ENCODE peak calls at places on chromosome 11, in eight cellular contexts. One of them, this sample, is unnamed.
A peak's percentile ranks its signal among the peaks of the same experiment; 100 is the strongest.

GRCh38 chr11:67285541-67286498 is 3.3 kb upstream of the ANKRD13D start:
- DNase-seq in fibroblast of lung: no peak
- DNase-seq in ovary: no peak
- DNase-seq in colonic mucosa: no peak
- DNase-seq in SK-N-SH: no peak
- DNase-seq in CD8-positive, alpha-beta T cell: peak; percentile 74
- DNase-seq in ascending aorta: no peak
- DNase-seq in GM23338: no peak
- DNase-seq in this sample: no peak

GRCh38 chr11:74647404-74647803 is 55.0 kb downstream of the POLD3 start:
- DNase-seq in SK-N-SH: no peak
- DNase-seq in ovary: no peak
- DNase-seq in GM23338: no peak
- DNase-seq in colonic mucosa: no peak
- DNase-seq in ascending aorta: no peak
- DNase-seq in fibroblast of lung: peak; percentile 61
- DNase-seq in CD8-positive, alpha-beta T cell: no peak
- DNase-seq in this sample: no peak

GRCh38 chr11:2555891-2556290 is 111.1 kb downstream of the KCNQ1 start:
- DNase-seq in ovary: no peak
- DNase-seq in fibroblast of lung: no peak
- DNase-seq in ascending aorta: peak; percentile 35
- DNase-seq in colonic mucosa: no peak
- DNase-seq in CD8-positive, alpha-beta T cell: no peak
- DNase-seq in GM23338: no peak
- DNase-seq in SK-N-SH: no peak
- DNase-seq in this sample: no peak

GRCh38 chr11:63768232-63769043 is at the start of gene ZFTA:
- DNase-seq in CD8-positive, alpha-beta T cell: peak; percentile 81
- DNase-seq in ovary: peak; percentile 86
- DNase-seq in GM23338: peak; percentile 94
- DNase-seq in colonic mucosa: peak; percentile 71
- DNase-seq in fibroblast of lung: peak; percentile 66
- DNase-seq in ascending aorta: peak; percentile 80
- DNase-seq in SK-N-SH: peak; percentile 98
- DNase-seq in this sample: peak; percentile 75

GRCh38 chr11:1356007-1356435 is 33.7 kb upstream of the BRSK2 start:
- DNase-seq in GM23338: no peak
- DNase-seq in CD8-positive, alpha-beta T cell: no peak
- DNase-seq in SK-N-SH: peak; percentile 14
- DNase-seq in ascending aorta: no peak
- DNase-seq in ovary: no peak
- DNase-seq in colonic mucosa: no peak
- DNase-seq in fibroblast of lung: no peak
- DNase-seq in this sample: no peak

GRCh38 chr11:122197055-122197987 is 81.3 kb upstream of the BLID start:
- DNase-seq in SK-N-SH: no peak
- DNase-seq in colonic mucosa: no peak
- DNase-seq in ascending aorta: peak; percentile 95
- DNase-seq in CD8-positive, alpha-beta T cell: no peak
- DNase-seq in ovary: no peak
- DNase-seq in GM23338: no peak
- DNase-seq in fibroblast of lung: peak; percentile 98
- DNase-seq in this sample: no peak

GRCh38 chr11:65592840-65593517 is 2.6 kb downstream of the KCNK7 start:
- DNase-seq in SK-N-SH: peak; percentile 31
- DNase-seq in ascending aorta: no peak
- DNase-seq in GM23338: no peak
- DNase-seq in CD8-positive, alpha-beta T cell: no peak
- DNase-seq in fibroblast of lung: no peak
- DNase-seq in ovary: no peak
- DNase-seq in colonic mucosa: no peak
- DNase-seq in this sample: no peak

GRCh38 chr11:94449437-94449836 is 44.2 kb downstream of the MRE11 start:
- DNase-seq in ascending aorta: no peak
- DNase-seq in CD8-positive, alpha-beta T cell: no peak
- DNase-seq in SK-N-SH: no peak
- DNase-seq in ovary: no peak
- DNase-seq in colonic mucosa: no peak
- DNase-seq in GM23338: no peak
- DNase-seq in fibroblast of lung: peak; percentile 51
- DNase-seq in this sample: no peak

GRCh38 chr11:78800089-78800690 is 225.5 kb upstream of the NARS2 start:
- DNase-seq in SK-N-SH: no peak
- DNase-seq in CD8-positive, alpha-beta T cell: no peak
- DNase-seq in ovary: no peak
- DNase-seq in fibroblast of lung: no peak
- DNase-seq in colonic mucosa: no peak
- DNase-seq in GM23338: no peak
- DNase-seq in ascending aorta: no peak
- DNase-seq in this sample: no peak

GRCh38 chr11:60942970-60943565 is 8.9 kb downstream of the SLC15A3 start:
- DNase-seq in ovary: no peak
- DNase-seq in CD8-positive, alpha-beta T cell: no peak
- DNase-seq in GM23338: no peak
- DNase-seq in ascending aorta: no peak
- DNase-seq in SK-N-SH: no peak
- DNase-seq in fibroblast of lung: no peak
- DNase-seq in colonic mucosa: peak; percentile 70
- DNase-seq in this sample: no peak

GRCh38 chr11:34564807-34565241 is 51.2 kb upstream of the ELF5 start:
- DNase-seq in colonic mucosa: no peak
- DNase-seq in GM23338: peak; percentile 24
- DNase-seq in SK-N-SH: no peak
- DNase-seq in CD8-positive, alpha-beta T cell: no peak
- DNase-seq in ovary: no peak
- DNase-seq in fibroblast of lung: no peak
- DNase-seq in ascending aorta: no peak
- DNase-seq in this sample: no peak

GRCh38 chr11:6452219-6452618 is 11.4 kb upstream of the HPX start:
- DNase-seq in ascending aorta: no peak
- DNase-seq in CD8-positive, alpha-beta T cell: no peak
- DNase-seq in SK-N-SH: no peak
- DNase-seq in ovary: no peak
- DNase-seq in fibroblast of lung: no peak
- DNase-seq in GM23338: no peak
- DNase-seq in colonic mucosa: no peak
- DNase-seq in this sample: no peak

GRCh38 chr11:102179366-102179765 is 69.1 kb downstream of the YAP1 start:
- DNase-seq in ascending aorta: no peak
- DNase-seq in ovary: no peak
- DNase-seq in fibroblast of lung: no peak
- DNase-seq in GM23338: peak; percentile 49
- DNase-seq in CD8-positive, alpha-beta T cell: no peak
- DNase-seq in colonic mucosa: no peak
- DNase-seq in SK-N-SH: no peak
- DNase-seq in this sample: no peak

GRCh38 chr11:94125408-94126120 is 3.1 kb upstream of the PANX1 start:
- DNase-seq in ascending aorta: no peak
- DNase-seq in SK-N-SH: no peak
- DNase-seq in colonic mucosa: no peak
- DNase-seq in fibroblast of lung: no peak
- DNase-seq in ovary: no peak
- DNase-seq in CD8-positive, alpha-beta T cell: no peak
- DNase-seq in GM23338: no peak
- DNase-seq in this sample: no peak

GRCh38 chr11:116072776-116073175 is 568.6 kb upstream of the CADM1 start:
- DNase-seq in fibroblast of lung: no peak
- DNase-seq in ascending aorta: peak; percentile 50
- DNase-seq in SK-N-SH: peak; percentile 37
- DNase-seq in ovary: no peak
- DNase-seq in GM23338: peak; percentile 73
- DNase-seq in CD8-positive, alpha-beta T cell: no peak
- DNase-seq in colonic mucosa: no peak
- DNase-seq in this sample: no peak
- TF ChIP-seq CTCF in fibroblast of lung: no peak
- TF ChIP-seq CTCF in ascending aorta: no peak
- TF ChIP-seq CTCF in SK-N-SH: peak; percentile 15
- TF ChIP-seq CTCF in ovary: no peak
- TF ChIP-seq CTCF in GM23338: peak; percentile 56
- TF ChIP-seq CTCF in CD8-positive, alpha-beta T cell: no peak
- TF ChIP-seq CTCF in colonic mucosa: no peak
- TF ChIP-seq CTCF in this sample: peak; percentile 6

DNA sequence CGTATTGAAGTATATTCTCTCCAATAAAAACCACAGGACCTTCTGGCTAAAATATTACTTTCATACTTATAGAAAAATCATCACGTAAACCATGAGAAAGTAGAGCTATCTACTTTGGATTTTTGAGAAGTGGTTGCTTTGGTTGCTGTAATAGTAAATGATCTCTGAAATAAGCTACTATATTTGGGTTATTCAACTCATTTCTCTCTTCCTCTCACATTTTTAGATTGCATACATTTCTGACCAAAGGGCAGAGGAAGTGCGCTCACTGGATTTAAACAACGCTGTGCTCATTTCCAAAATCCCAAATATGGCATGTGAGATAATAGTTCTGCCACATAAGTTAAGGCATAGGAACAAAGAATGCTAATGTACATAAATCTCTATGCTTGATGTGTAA is 357.0 kb downstream of the LRRC4C start:
- DNase-seq in SK-N-SH: no peak
- DNase-seq in colonic mucosa: no peak
- DNase-seq in ovary: no peak
- DNase-seq in CD8-positive, alpha-beta T cell: no peak
- DNase-seq in fibroblast of lung: no peak
- DNase-seq in GM23338: no peak
- DNase-seq in ascending aorta: no peak
- DNase-seq in this sample: no peak
- H3K36me3 ChIP-seq in SK-N-SH: no peaks in the 10 kb centered on the region
- H3K36me3 ChIP-seq in colonic mucosa: no peaks in the 10 kb centered on the region
- H3K36me3 ChIP-seq in ovary: no peaks in the 10 kb centered on the region
- H3K36me3 ChIP-seq in CD8-positive, alpha-beta T cell: no peaks in the 10 kb centered on the region
- H3K36me3 ChIP-seq in fibroblast of lung: no peaks in the 10 kb centered on the region
- H3K36me3 ChIP-seq in GM23338: no peaks in the 10 kb centered on the region
- H3K36me3 ChIP-seq in ascending aorta: no peaks in the 10 kb centered on the region
- H3K36me3 ChIP-seq in this sample: no peaks in the 10 kb centered on the region

DNA sequence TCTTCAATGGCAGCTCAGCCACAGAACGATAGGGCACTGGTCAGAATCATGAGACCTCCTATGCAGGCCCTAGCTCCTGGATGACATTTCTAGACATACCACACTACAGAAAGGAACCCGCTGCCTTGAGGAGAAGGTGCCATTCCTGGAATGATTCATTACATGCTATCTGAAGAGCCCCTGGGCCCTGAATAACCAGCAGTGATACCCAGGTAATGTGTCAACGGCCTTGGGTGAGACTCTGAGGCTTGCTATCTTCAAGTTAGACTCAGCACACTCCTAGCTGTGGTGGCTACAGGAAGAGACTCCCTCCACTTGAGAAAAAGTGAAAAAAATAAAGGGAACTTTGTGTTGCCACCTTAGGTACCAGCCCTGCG is 161.2 kb upstream of the GRIA4 start:
- DNase-seq in ovary: no peak
- DNase-seq in fibroblast of lung: no peak
- DNase-seq in GM23338: no peak
- DNase-seq in SK-N-SH: no peak
- DNase-seq in colonic mucosa: no peak
- DNase-seq in ascending aorta: no peak
- DNase-seq in CD8-positive, alpha-beta T cell: no peak
- DNase-seq in this sample: no peak
- TF ChIP-seq CTCF in ovary: no peak
- TF ChIP-seq CTCF in fibroblast of lung: no peak
- TF ChIP-seq CTCF in GM23338: no peak
- TF ChIP-seq CTCF in SK-N-SH: no peak
- TF ChIP-seq CTCF in colonic mucosa: no peak
- TF ChIP-seq CTCF in ascending aorta: no peak
- TF ChIP-seq CTCF in CD8-positive, alpha-beta T cell: no peak
- TF ChIP-seq CTCF in this sample: no peak

DNA sequence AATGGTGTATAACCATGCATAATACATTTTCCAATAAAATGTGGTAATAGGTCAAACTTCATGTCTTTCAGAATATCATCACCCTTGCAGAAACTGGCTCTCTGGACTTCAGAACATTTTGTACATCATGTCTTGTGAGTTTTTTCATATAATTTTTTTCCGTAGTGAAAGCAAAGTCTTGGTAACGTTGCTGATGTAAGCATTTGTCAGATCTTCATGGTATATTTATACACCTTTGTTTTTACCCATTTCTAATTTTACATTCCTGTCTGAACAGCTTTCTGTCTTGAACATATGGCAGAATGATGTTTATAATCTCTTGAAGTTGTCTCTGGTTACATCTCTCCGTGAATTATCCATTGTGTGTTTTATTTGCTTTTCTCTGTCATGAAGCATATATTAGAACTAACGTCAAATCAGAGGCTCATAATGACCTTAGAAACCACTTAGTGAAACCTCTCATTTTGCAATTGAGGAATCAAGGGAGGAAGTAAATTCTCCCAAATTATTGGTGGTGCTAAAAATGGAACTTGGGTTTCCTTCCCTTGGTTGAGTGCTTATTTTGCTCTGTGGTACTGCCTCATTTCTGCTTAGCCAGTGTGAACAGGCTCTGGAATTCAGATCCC is 37.4 kb downstream of the CSRP3 start:
- DNase-seq in ascending aorta: no peak
- DNase-seq in colonic mucosa: no peak
- DNase-seq in fibroblast of lung: no peak
- DNase-seq in ovary: no peak
- DNase-seq in GM23338: no peak
- DNase-seq in SK-N-SH: no peak
- DNase-seq in CD8-positive, alpha-beta T cell: no peak
- DNase-seq in this sample: no peak
- H3K36me3 ChIP-seq in ascending aorta: peaks cover 10% of the 10 kb centered on the region
- H3K36me3 ChIP-seq in colonic mucosa: no peaks in the 10 kb centered on the region
- H3K36me3 ChIP-seq in fibroblast of lung: no peaks in the 10 kb centered on the region
- H3K36me3 ChIP-seq in ovary: no peaks in the 10 kb centered on the region
- H3K36me3 ChIP-seq in GM23338: peaks cover 21% of the 10 kb centered on the region
- H3K36me3 ChIP-seq in SK-N-SH: peaks cover 25% of the 10 kb centered on the region
- H3K36me3 ChIP-seq in CD8-positive, alpha-beta T cell: no peaks in the 10 kb centered on the region
- H3K36me3 ChIP-seq in this sample: peaks cover 44% of the 10 kb centered on the region

DNA sequence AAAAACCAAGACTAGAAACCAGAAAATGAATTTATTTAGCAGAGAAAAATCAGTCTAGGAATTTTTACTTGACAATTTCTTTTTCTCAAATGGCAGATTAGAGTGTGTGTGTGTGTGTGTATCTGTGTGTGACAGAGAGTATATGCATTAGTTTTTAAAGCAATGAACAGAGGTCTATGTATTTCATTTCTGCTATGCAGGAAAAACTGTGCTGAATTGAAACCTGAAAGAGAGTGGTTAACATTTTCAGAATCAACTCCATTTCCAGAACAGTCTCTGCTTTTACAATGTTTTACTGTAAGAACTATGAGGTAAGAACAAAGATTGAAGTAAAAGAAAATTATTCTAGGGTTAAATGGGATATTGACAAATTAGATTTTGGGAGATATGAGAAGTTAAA is 114.8 kb downstream of the GRM5 start:
- DNase-seq in ascending aorta: no peak
- DNase-seq in SK-N-SH: no peak
- DNase-seq in colonic mucosa: no peak
- DNase-seq in fibroblast of lung: no peak
- DNase-seq in CD8-positive, alpha-beta T cell: no peak
- DNase-seq in ovary: no peak
- DNase-seq in GM23338: no peak
- DNase-seq in this sample: no peak
- TF ChIP-seq CTCF in ascending aorta: no peak
- TF ChIP-seq CTCF in SK-N-SH: no peak
- TF ChIP-seq CTCF in colonic mucosa: no peak
- TF ChIP-seq CTCF in fibroblast of lung: no peak
- TF ChIP-seq CTCF in CD8-positive, alpha-beta T cell: no peak
- TF ChIP-seq CTCF in ovary: no peak
- TF ChIP-seq CTCF in GM23338: no peak
- TF ChIP-seq CTCF in this sample: no peak

This sample was measured in heart right ventricle.